ENCODE peak calls at places on chromosomes 6 and 20, in five cellular contexts. I, N, O, S and M are unnamed samples.

GRCh38 chr20:16821211-16822089 is 73.3 kb downstream of the OTOR start:
- DNase-seq in I (peak; percentile 7), N (no peak), O (peak; percentile 48), S (no peak), M (no peak)

GRCh38 chr6:137277971-137278602 is 58.9 kb upstream of the IFNGR1 start:
- DNase-seq in S (no peak), I (peak; percentile 65), O (peak; percentile 81), N (no peak), M (no peak)

GRCh38 chr6:105815657-105816555 is 270.2 kb upstream of the PRDM1 start:
- DNase-seq in N (no peak), O (no peak), I (no peak), S (no peak), M (no peak)

GRCh38 chr6:138971601-138972000 is 16.5 kb downstream of the REPS1 start:
- DNase-seq in O (peak; percentile 66), S (no peak), N (no peak), I (peak; percentile 42), M (no peak)

GRCh38 chr6:160494576-160494975 is 146.4 kb downstream of the SLC22A3 start:
- DNase-seq in N (no peak), S (no peak), O (peak; percentile 69), I (no peak), M (no peak)

GRCh38 chr20:9646375-9646774 is 132.0 kb downstream of the LAMP5 start:
- DNase-seq in O (no peak), I (no peak), N (no peak), S (no peak), M (no peak)

GRCh38 chr6:33988121-33989015 is 157.5 kb downstream of the GRM4 start:
- DNase-seq in S (no peak), O (no peak), I (no peak), N (no peak), M (no peak)

GRCh38 chr6:33799714-33800113 is 4.1 kb downstream of the MLN start:
- DNase-seq in S (no peak), I (peak; percentile 13), O (peak; percentile 53), N (no peak), M (no peak)

GRCh38 chr6:136790411-136791295 is 1.6 kb downstream of the MAP3K5 start:
- DNase-seq in O (no peak), I (peak; percentile 30), S (no peak), N (no peak), M (no peak)

GRCh38 chr20:38997622-38998021 is 35.5 kb downstream of the DHX35 start:
- DNase-seq in S (no peak), O (no peak), I (no peak), N (no peak), M (no peak)

GRCh38 chr6:136613477-136613876 is 63.3 kb upstream of the MAP7 start:
- DNase-seq in I (peak; percentile 42), O (peak; percentile 69), S (no peak), N (no peak), M (no peak)

GRCh38 chr20:62134735-62135231 is 8.4 kb downstream of the PSMA7 start:
- DNase-seq in S (no peak), I (no peak), N (peak; percentile 36), O (peak; percentile 87), M (peak; percentile 65)

GRCh38 chr6:26536571-26537159 is 1.5 kb upstream of the HMGN4 start:
- DNase-seq in S (no peak), N (peak; percentile 36), O (peak; percentile 79), I (peak; percentile 85), M (no peak)

GRCh38 chr6:140966676-140967075 is 1166.0 kb upstream of the GJE1 start:
- DNase-seq in O (peak; percentile 55), I (no peak), S (no peak), N (no peak), M (no peak)

GRCh38 chr6:79302341-79302740 is 67.9 kb upstream of the HMGN3 start:
- DNase-seq in N (no peak), S (no peak), O (no peak), I (no peak), M (no peak)

GRCh38 chr6:145809211-145809610 is 5.4 kb downstream of the FBXO30 start:
- DNase-seq in O (no peak), I (no peak), S (no peak), N (no peak), M (no peak)

GRCh38 chr6:159042003-159042823 is 2.6 kb downstream of the TAGAP start:
- DNase-seq in O (peak; percentile 71), N (peak; percentile 46), I (peak; percentile 47), S (peak; percentile 80), M (no peak)

GRCh38 chr6:159043236-159043635 is 1.6 kb downstream of the TAGAP start:
- DNase-seq in N (no peak), O (no peak), S (no peak), I (no peak), M (no peak)

GRCh38 chr6:159043986-159044385 is 805 bp downstream of the TAGAP start:
- DNase-seq in O (no peak), S (no peak), N (no peak), I (no peak), M (no peak)

GRCh38 chr6:159041181-159041580 is 3.6 kb downstream of the TAGAP start:
- DNase-seq in N (no peak), S (no peak), I (no peak), O (no peak), M (no peak)

DNA sequence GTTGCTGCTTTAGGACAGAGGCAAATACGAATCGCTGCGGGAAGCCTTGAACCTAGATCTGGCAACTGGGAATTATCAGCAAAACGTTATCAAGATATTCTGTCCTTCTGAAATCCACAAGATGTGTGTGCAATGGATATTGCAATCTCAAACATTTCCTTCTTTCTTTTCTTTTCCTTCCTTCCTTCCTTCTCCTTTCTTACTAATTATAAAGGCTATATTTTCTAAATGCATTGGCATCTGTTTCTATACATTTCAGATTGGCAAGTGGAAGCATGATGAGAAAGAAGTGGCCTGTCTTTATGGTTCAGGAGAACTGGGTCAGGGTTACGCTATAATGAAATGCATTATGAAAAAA is 2.0 kb downstream of the TAGAP start:
- DNase-seq in S (no peak), I (no peak), N (no peak), O (no peak), M (no peak)
- TF ChIP-seq CTCF in S (no peak), I (no peak), N (no peak), O (no peak), M (no peak)

GRCh38 chr6:164344801-164345291 is 930.3 kb downstream of the QKI start:
- DNase-seq in I (no peak), S (no peak), N (no peak), O (no peak), M (no peak)
- H3K4me3 ChIP-seq in I (no peak overlapping the region), S (no peak overlapping the region), N (no peak overlapping the region), O (no peak overlapping the region), M (no peak overlapping the region)

GRCh38 chr6:21527731-21528130 is 65.8 kb upstream of the SOX4 start:
- DNase-seq in N (no peak), S (no peak), O (no peak), I (no peak), M (no peak)

GRCh38 chr6:21522007-21522758 is 71.4 kb upstream of the SOX4 start:
- DNase-seq in O (no peak), N (no peak), S (no peak), I (no peak), M (no peak)

GRCh38 chr6:21523652-21524051 is 69.9 kb upstream of the SOX4 start:
- DNase-seq in O (no peak), I (no peak), N (no peak), S (no peak), M (no peak)

GRCh38 chr6:21526974-21527373 is 66.6 kb upstream of the SOX4 start:
- DNase-seq in O (no peak), S (no peak), I (no peak), N (no peak), M (no peak)

GRCh38 chr6:21522773-21523490 is 70.6 kb upstream of the SOX4 start:
- DNase-seq in O (no peak), I (no peak), S (no peak), N (no peak), M (no peak)
- TF ChIP-seq CTCF in O (no peak), I (peak; percentile 26), S (no peak), N (no peak), M (no peak)

DNA sequence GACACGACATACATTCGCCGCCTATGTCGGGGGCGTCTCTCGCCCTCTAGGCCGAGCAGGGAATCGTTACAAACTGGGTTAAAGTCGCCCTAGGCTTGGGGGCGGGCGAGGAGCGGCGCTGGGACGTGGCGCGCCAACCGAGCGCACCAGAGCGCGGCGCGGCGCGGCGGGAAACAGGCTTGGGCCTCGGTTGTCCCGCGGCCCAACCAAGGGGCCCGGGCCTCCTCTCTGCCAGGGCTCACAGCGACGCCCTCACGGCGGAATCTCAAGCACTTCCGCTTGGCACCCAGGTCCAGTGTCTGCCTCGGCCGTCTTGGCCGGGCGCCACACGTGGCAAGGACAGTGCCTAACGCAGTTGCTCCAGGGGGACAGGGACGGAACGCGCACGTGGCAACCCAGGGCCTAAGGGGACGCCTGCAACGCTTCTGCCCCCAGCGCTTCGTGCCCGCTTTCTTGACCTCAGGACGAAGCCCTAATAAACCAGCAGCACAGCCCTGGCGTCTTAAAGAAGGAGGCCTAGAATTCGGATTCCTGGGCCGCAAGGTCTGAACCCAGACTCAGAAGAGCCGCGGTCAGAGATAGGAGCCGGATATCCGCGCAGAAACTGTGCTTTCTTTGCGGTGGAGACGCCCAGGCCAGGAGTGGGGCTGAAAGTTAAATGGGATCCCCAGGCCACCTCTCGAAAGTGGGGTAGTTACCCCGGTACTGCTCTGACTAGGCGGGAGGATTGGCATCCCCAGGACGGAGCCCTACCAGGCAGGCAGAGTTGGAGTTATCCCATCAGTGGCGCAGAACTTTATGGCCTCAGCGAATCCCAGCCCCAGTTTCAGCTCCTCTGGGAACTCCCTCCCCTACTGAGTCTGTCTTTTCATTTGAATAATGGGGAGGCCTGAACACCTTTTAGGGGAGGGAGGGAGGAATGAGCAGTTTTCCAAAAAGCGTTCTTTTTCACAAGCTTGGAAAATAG is 71.7 kb downstream of the NCR2 start:
- DNase-seq in I (no peak), N (no peak), S (no peak), O (no peak), M (no peak)
- H3K4me3 ChIP-seq in I (no peak overlapping the region), N (no peak overlapping the region), S (no peak overlapping the region), O (no peak overlapping the region), M (peak overlapping the region; percentile 12)

GRCh38 chr6:116111552-116112528 is 11.2 kb downstream of the NT5DC1 start:
- DNase-seq in I (peak; percentile 39), N (no peak), S (peak; percentile 31), O (peak; percentile 67), M (no peak)
- TF ChIP-seq CTCF in I (peak; percentile 74), N (no peak), S (peak; percentile 65), O (peak; percentile 67), M (no peak)

DNA sequence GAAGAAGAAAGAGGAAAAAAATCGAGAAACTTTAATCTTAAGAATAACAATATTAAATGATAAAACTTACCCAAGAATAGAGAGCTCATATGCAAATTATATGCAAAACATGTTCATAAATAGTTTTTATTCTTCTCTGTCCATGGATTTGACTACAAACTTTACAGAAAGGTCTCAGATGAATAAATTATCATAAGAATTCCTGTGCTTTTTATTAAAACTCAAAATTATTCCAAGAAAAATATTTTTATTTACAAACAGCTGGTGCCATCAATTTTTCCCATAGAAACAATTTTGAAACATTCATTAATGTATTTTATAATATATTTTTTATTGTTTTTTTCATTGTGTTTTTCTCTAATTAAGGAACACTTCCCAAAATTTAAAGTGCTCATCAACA is 12.1 kb downstream of the MYB start:
- DNase-seq in O (no peak), I (no peak), N (no peak), S (no peak), M (no peak)
- H3K4me3 ChIP-seq in O (no peak overlapping the region), I (no peak overlapping the region), N (no peak overlapping the region), S (no peak overlapping the region), M (no peak overlapping the region)